ENCODE peak calls at places on chromosomes 4 and X, in eight cellular contexts. H is Kasumi-1, I is HFFc6, W is H4, V is uterus, J is NCI-H1092 treated with DMSO at 0.1 percent for 48 hours, X is Daoy, O is substantia nigra. B is an unnamed sample.

GRCh38 chr4:101141230-101141629 is 206.1 kb downstream of the PPP3CA start:
- DNase-seq in H (no peak), X (no peak), W (no peak), O (no peak), I (no peak), V (no peak), J (no peak), B (no peak)

GRCh38 chr4:170089274-170089742 is 448 bp downstream of the AADAT start:
- DNase-seq in V (no peak), W (peak; percentile 25), X (peak; percentile 33), O (peak; percentile 22), I (peak; percentile 6), H (peak; percentile 67), J (peak; percentile 69), B (no peak)

GRCh38 chr4:89469930-89470375 is 162.4 kb upstream of the GPRIN3 start:
- DNase-seq in X (peak; percentile 64), I (peak; percentile 94), J (no peak), W (peak; percentile 94), V (no peak), H (peak; percentile 94), O (no peak), B (no peak)

GRCh38 chrX:70433848-70434351 is 10.7 kb upstream of the DLG3 start:
- DNase-seq in V (peak; percentile 56), O (peak; percentile 39), I (peak; percentile 27), X (peak; percentile 64), J (peak; percentile 48), W (peak; percentile 65), H (peak; percentile 55), B (peak; percentile 20)

GRCh38 chr4:7173821-7174220 is 18.5 kb upstream of the SORCS2 start:
- DNase-seq in X (no peak), H (no peak), W (no peak), V (peak; percentile 7), I (no peak), J (no peak), O (no peak), B (no peak)

GRCh38 chr4:181860157-181860556 is 383.0 kb upstream of the TENM3 start:
- DNase-seq in W (no peak), I (no peak), J (no peak), H (no peak), O (no peak), X (peak; percentile 25), V (no peak), B (no peak)

GRCh38 chrX:18792828-18793227 is 85.4 kb downstream of the PPEF1 start:
- DNase-seq in J (no peak), X (no peak), V (no peak), H (no peak), O (no peak), I (no peak), W (no peak), B (no peak)

GRCh38 chr4:151934766-151935165 is 174.0 kb upstream of the GATB start:
- DNase-seq in I (no peak), W (no peak), H (no peak), X (no peak), J (no peak), V (no peak), O (peak; percentile 1), B (no peak)

GRCh38 chr4:7758444-7758815 is 181.2 kb downstream of the AFAP1 start:
- DNase-seq in V (no peak), J (no peak), I (no peak), O (no peak), X (no peak), W (no peak), H (no peak), B (no peak)